ENCODE peak calls at places on chromosomes 16 and 17, in six cellular contexts. One of them, this sample, is unnamed.
A peak's percentile ranks its signal among the peaks of the same experiment; 100 is the strongest.

GRCh38 chr17:7041607-7042506 is 2.0 kb downstream of the SLC16A11 start:
- DNase-seq in T-helper 9 cell: no peak
- DNase-seq in AG20443: no peak
- DNase-seq in Right ventricle myocardium superior: peak; percentile 45
- DNase-seq in left ventricle myocardium inferior: no peak
- DNase-seq in B cell: no peak
- DNase-seq in this sample: no peak

GRCh38 chr17:48604770-48605329 is at the start of gene HOXB6:
- DNase-seq in T-helper 9 cell: no peak
- DNase-seq in AG20443: peak; percentile 55
- DNase-seq in Right ventricle myocardium superior: no peak
- DNase-seq in left ventricle myocardium inferior: no peak
- DNase-seq in B cell: no peak
- DNase-seq in this sample: no peak

GRCh38 chr16:6095414-6095813 is 997.8 kb upstream of the EEF2KMT start:
- DNase-seq in B cell: no peak
- DNase-seq in T-helper 9 cell: no peak
- DNase-seq in left ventricle myocardium inferior: no peak
- DNase-seq in Right ventricle myocardium superior: no peak
- DNase-seq in AG20443: no peak
- DNase-seq in this sample: no peak

GRCh38 chr16:49382916-49383315 is 9.3 kb downstream of the C16orf78 start:
- DNase-seq in Right ventricle myocardium superior: no peak
- DNase-seq in AG20443: no peak
- DNase-seq in B cell: no peak
- DNase-seq in T-helper 9 cell: no peak
- DNase-seq in left ventricle myocardium inferior: no peak
- DNase-seq in this sample: no peak

GRCh38 chr17:57532556-57532955 is 212.5 kb downstream of the CCDC182 start:
- DNase-seq in T-helper 9 cell: no peak
- DNase-seq in left ventricle myocardium inferior: no peak
- DNase-seq in B cell: no peak
- DNase-seq in AG20443: no peak
- DNase-seq in Right ventricle myocardium superior: no peak
- DNase-seq in this sample: no peak

GRCh38 chr17:72592242-72592966 is 471.6 kb downstream of the SOX9 start:
- DNase-seq in Right ventricle myocardium superior: peak; percentile 65
- DNase-seq in B cell: no peak
- DNase-seq in left ventricle myocardium inferior: peak; percentile 43
- DNase-seq in T-helper 9 cell: peak; percentile 20
- DNase-seq in AG20443: peak; percentile 98
- DNase-seq in this sample: peak; percentile 67

GRCh38 chr17:74104921-74105320 is 98.6 kb upstream of the RPL38 start:
- DNase-seq in Right ventricle myocardium superior: no peak
- DNase-seq in T-helper 9 cell: no peak
- DNase-seq in left ventricle myocardium inferior: no peak
- DNase-seq in B cell: no peak
- DNase-seq in AG20443: no peak
- DNase-seq in this sample: no peak

GRCh38 chr17:40952675-40953074 is 14.1 kb downstream of the KRT39 start:
- DNase-seq in left ventricle myocardium inferior: no peak
- DNase-seq in Right ventricle myocardium superior: no peak
- DNase-seq in B cell: no peak
- DNase-seq in T-helper 9 cell: no peak
- DNase-seq in AG20443: peak; percentile 67
- DNase-seq in this sample: no peak

GRCh38 chr17:13230908-13231307 is 213.1 kb upstream of the ELAC2 start:
- DNase-seq in Right ventricle myocardium superior: no peak
- DNase-seq in B cell: no peak
- DNase-seq in left ventricle myocardium inferior: no peak
- DNase-seq in T-helper 9 cell: no peak
- DNase-seq in AG20443: no peak
- DNase-seq in this sample: no peak

GRCh38 chr16:11417487-11417886 is 72.2 kb downstream of the RMI2 start:
- DNase-seq in Right ventricle myocardium superior: peak; percentile 77
- DNase-seq in left ventricle myocardium inferior: peak; percentile 67
- DNase-seq in B cell: no peak
- DNase-seq in AG20443: no peak
- DNase-seq in T-helper 9 cell: no peak
- DNase-seq in this sample: no peak

GRCh38 chr16:83727018-83727417 is 80.8 kb upstream of the HSBP1 start:
- DNase-seq in T-helper 9 cell: no peak
- DNase-seq in AG20443: peak; percentile 19
- DNase-seq in B cell: no peak
- DNase-seq in left ventricle myocardium inferior: no peak
- DNase-seq in Right ventricle myocardium superior: no peak
- DNase-seq in this sample: no peak

This sample was measured in left cardiac atrium.